ENCODE peak calls at places on chromosomes 6 and 20, in four cellular contexts. O, U, D and M are unnamed samples.

GRCh38 chr6:134437376-134437775 is 119.5 kb upstream of the SGK1 start:
- DNase-seq in U (no peak), O (peak), D (no peak), M (peak)

GRCh38 chr20:44714701-44715494 is at the start of gene CCN5:
- DNase-seq in U (peak), D (peak), O (no peak), M (peak)

GRCh38 chr6:53464942-53465460 is 79.9 kb downstream of the GCLC start:
- DNase-seq in O (no peak), U (peak), D (peak), M (peak)

GRCh38 chr6:149108398-149109100 is 209.0 kb upstream of the TAB2 start:
- DNase-seq in D (no peak), U (no peak), O (peak), M (no peak)

GRCh38 chr6:167962717-167963116 is 34.8 kb upstream of the KIF25 start:
- DNase-seq in D (no peak), U (no peak), O (no peak), M (no peak)

GRCh38 chr6:160036790-160037206 is 67.9 kb downstream of the IGF2R start:
- DNase-seq in U (no peak), O (no peak), D (no peak), M (peak)

GRCh38 chr6:82183642-82184282 is 63.8 kb downstream of the IBTK start:
- DNase-seq in O (no peak), D (no peak), U (no peak), M (peak)

GRCh38 chr20:61887694-61888093 is 178.0 kb downstream of the TAF4 start:
- DNase-seq in O (no peak), U (no peak), D (peak), M (no peak)

GRCh38 chr6:138972226-138972665 is 15.8 kb downstream of the REPS1 start:
- DNase-seq in U (no peak), D (no peak), O (no peak), M (peak)

GRCh38 chr6:135358907-135359459 is 138.6 kb downstream of the AHI1 start:
- DNase-seq in D (no peak), O (no peak), U (no peak), M (peak)

GRCh38 chr20:10651227-10651990 is 22.4 kb downstream of the JAG1 start:
- DNase-seq in D (no peak), U (peak), O (no peak), M (peak)

GRCh38 chr6:21457647-21458046 is 135.9 kb upstream of the SOX4 start:
- DNase-seq in U (no peak), O (no peak), D (no peak), M (no peak)

GRCh38 chr20:49583669-49584417 is 15.9 kb upstream of the PTGIS start:
- DNase-seq in O (no peak), D (peak), U (peak), M (peak)

GRCh38 chr6:160010067-160010466 is 41.2 kb downstream of the IGF2R start:
- DNase-seq in D (peak), U (peak), O (no peak), M (peak)

GRCh38 chr20:21361266-21361665 is 36.1 kb downstream of the NKX2-4 start:
- DNase-seq in U (no peak), D (no peak), O (no peak), M (peak)

GRCh38 chr6:114342086-114342825 is 567 bp downstream of the HS3ST5 start:
- DNase-seq in U (no peak), O (peak), D (peak), M (no peak)

GRCh38 chr6:78861509-78861908 is 5.8 kb upstream of the IRAK1BP1 start:
- DNase-seq in O (no peak), D (no peak), U (no peak), M (no peak)
- TF ChIP-seq CTCF in O (no peak), D (no peak), U (no peak), M (peak)

GRCh38 chr20:41571006-41571405 is 47.2 kb downstream of the CHD6 start:
- DNase-seq in U (no peak), D (no peak), O (no peak), M (no peak)

GRCh38 chr20:41570552-41570951 is 47.6 kb downstream of the CHD6 start:
- DNase-seq in D (no peak), O (no peak), U (no peak), M (no peak)

GRCh38 chr20:41573955-41574354 is 44.2 kb downstream of the CHD6 start:
- DNase-seq in U (no peak), O (no peak), D (no peak), M (no peak)

GRCh38 chr20:41574802-41575389 is 43.3 kb downstream of the CHD6 start:
- DNase-seq in O (no peak), U (no peak), D (no peak), M (no peak)

DNA sequence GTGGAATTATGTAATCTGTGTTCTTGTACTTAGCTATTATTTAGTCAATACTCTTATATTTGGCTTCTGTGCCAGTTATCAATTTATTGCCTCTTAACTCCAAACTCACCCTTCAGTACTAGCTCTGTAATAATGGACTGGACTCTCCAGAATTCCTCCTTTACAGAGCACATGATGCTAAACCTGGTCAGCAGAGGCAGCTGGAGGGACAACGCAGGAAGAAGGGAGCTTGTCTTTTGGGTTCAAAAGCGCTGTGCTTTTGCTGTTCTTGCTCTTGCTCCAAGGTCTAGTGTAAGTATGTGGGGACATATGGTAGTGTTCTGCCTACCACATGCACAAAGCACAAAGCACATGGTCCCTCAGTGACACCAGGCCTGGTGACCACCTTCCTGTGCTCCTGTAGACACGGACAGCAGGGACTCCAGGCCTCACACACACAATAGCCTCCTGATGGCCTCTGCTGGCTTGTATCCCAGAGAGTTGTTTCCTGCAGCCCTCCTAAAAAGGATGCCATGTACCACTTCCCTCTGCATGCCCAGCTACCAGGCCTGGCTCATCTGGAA is 46.1 kb downstream of the CHD6 start:
- DNase-seq in U (no peak), D (no peak), O (no peak), M (no peak)
- TF ChIP-seq CTCF in U (no peak), D (no peak), O (peak), M (peak)

GRCh38 chr6:10413850-10414765 is 766 bp downstream of the TFAP2A start:
- DNase-seq in O (no peak), U (no peak), D (no peak), M (no peak)

GRCh38 chr6:10416516-10416862 is 1.6 kb upstream of the TFAP2A start:
- DNase-seq in U (no peak), D (no peak), O (no peak), M (no peak)

GRCh38 chr6:10415593-10416480 is 963 bp upstream of the TFAP2A start:
- DNase-seq in U (no peak), O (no peak), D (no peak), M (no peak)

GRCh38 chr6:10412948-10413849 is 1.7 kb downstream of the TFAP2A start:
- DNase-seq in O (no peak), D (no peak), U (no peak), M (no peak)

DNA sequence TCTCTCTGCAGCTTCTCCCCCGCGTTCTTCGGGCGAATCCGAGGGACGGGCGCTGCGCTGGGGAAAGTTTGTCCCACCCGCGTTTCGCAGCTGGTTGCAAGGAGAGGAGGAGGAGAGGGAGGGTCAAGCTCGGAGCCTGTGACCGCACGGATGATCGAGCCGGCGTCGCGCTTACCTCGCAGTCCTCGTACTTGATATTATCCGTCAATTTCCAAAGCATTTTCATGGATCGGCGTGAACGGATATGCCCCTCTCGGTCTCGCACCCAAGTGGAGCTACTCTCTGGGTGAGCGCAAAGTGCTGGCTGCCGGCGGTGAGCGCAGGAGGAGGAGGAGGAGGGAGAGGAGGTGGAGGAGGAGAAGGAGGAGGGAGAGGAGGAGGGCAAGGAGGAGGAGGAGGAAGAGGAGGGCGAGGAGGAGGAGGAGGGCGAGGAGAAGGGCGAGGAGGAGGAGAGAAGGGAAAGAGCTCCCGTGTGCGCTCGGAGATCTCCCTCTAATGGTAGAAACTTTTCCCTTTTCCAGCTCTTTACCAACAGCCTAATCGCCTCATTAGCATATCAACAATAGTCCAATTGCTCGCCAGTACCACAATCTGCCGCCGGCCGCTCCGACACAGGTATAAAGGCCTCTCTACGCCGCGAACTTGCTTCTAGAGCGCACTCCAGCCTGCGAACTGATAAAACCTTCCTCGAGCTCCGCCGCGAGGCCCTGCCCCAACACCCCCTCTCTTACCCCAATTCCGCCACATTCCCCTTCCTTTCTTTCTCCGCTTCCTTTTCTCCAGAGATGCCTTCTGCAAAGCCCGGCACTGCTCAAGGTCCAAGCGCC is at the start of gene TFAP2A:
- DNase-seq in O (no peak), U (no peak), D (no peak), M (peak)
- TF ChIP-seq CTCF in O (no peak), U (no peak), D (no peak), M (no peak)

DNA sequence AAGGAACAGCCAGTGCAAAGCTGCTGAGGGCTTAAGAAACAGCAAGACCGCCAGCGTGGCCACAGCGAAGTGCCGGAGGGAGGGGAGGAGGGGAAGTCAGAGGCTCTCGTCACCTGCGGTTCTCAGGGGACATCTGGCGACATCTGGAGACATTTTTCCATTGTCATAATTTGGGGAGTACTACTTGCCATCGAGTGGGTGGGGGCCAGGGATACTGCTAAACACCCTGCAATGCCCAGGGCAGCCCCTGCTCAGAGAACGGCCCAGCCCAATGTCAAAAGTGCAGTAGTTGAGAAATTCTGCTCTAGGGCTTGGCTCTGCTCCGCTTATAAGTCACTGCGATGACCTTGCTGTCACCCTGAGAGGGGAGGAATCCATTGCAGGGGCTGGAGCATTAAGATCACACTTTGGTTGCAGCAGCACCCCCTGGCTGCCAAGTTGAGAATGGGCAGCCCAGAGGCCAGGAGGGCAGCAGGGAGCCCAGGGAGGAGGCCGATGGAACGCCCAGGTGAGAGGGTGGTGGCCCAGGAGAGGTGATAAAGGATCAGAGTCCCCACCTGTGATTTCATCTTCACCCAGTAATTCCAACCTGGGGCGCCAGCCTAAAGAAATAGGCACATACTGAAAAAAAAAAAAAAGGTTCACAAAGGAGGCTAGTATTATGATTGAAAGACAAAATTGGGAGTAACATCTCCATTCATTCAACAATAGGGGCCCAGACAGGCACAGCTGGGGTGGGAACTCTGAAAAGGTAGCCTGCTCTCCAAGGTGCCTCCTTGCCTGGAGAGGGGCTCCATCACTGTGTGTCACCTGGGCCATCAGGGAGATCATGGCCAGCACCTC is 218.2 kb downstream of the BMP7 start:
- DNase-seq in U (peak), O (peak), D (no peak), M (peak)
- TF ChIP-seq CTCF in U (no peak), O (peak), D (peak), M (peak)

DNA sequence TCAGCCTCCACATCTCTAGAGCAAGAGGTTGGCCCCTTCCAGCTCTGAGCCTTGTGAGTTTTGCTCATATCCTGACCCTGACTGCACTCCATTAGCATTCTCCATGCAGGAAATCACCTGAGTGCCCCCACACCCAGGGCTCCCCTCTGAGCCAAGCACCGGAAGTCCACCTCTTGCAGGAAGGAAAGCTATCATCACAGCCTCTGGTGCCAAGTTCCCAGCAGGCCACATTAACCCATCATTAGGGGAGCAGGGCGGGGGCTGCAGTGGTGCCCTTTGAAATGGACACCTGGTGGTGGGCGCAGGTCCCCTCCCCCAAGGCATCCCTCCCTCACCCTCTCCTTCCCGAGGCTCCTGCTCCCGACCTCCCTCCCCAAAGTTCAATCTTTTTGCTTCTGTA is 16.1 kb downstream of the GRM4 start:
- DNase-seq in D (no peak), O (no peak), U (no peak), M (no peak)
- TF ChIP-seq CTCF in D (no peak), O (no peak), U (no peak), M (no peak)

GRCh38 chr20:31517373-31517772 is 3.1 kb downstream of the HM13 start:
- DNase-seq in U (no peak), D (peak), O (no peak), M (peak)
- TF ChIP-seq CTCF in U (no peak), D (no peak), O (no peak), M (peak)

GRCh38 chr6:161316531-161316930 is 42.7 kb upstream of the AGPAT4 start:
- DNase-seq in D (no peak), O (no peak), U (no peak), M (no peak)
- TF ChIP-seq CTCF in D (no peak), O (no peak), U (no peak), M (no peak)

GRCh38 chr6:84284428-84285033 is 57.1 kb upstream of the CEP162 start:
- DNase-seq in D (no peak), U (no peak), O (peak), M (peak)
- TF ChIP-seq CTCF in D (peak), U (no peak), O (peak), M (peak)